ENCODE peak calls at places on chromosomes 2 and 18, in nine cellular contexts. V, W, S, R, T, O, E, H and A are unnamed samples.

GRCh38 chr2:36461039-36461681 is 105.6 kb downstream of the CRIM1 start:
- DNase-seq in E (no peak), V (no peak), R (no peak), S (no peak), T (peak), W (no peak), O (no peak), H (peak), A (peak)

GRCh38 chr2:43221660-43222471 is 4.5 kb downstream of the ZFP36L2 start:
- DNase-seq in O (peak), W (peak), E (peak), R (peak), T (peak), S (peak), H (peak), V (peak), A (peak)

GRCh38 chr18:5152335-5153020 is 44.6 kb downstream of the AKAIN1 start:
- DNase-seq in O (no peak), H (no peak), T (no peak), W (no peak), R (no peak), S (no peak), V (no peak), E (no peak), A (no peak)

GRCh38 chr2:202261531-202261930 is 4.0 kb upstream of the NOP58 start:
- DNase-seq in S (no peak), T (peak), V (no peak), W (peak), H (no peak), E (no peak), R (no peak), O (no peak), A (no peak)

GRCh38 chr18:60064271-60064670 is 164.5 kb downstream of the PMAIP1 start:
- DNase-seq in O (no peak), H (no peak), T (no peak), R (no peak), E (no peak), V (no peak), W (no peak), S (no peak), A (no peak)

GRCh38 chr2:68193144-68193543 is 35.5 kb downstream of the PNO1 start:
- DNase-seq in H (peak), T (no peak), E (no peak), V (no peak), O (no peak), S (no peak), W (no peak), R (no peak), A (no peak)

GRCh38 chr2:156541706-156542105 is 105.5 kb downstream of the GPD2 start:
- DNase-seq in O (no peak), E (no peak), H (no peak), T (no peak), V (no peak), R (no peak), S (no peak), W (no peak), A (peak)

GRCh38 chr2:21667638-21668037 is 543.9 kb downstream of the TDRD15 start:
- DNase-seq in R (no peak), E (no peak), W (no peak), O (no peak), T (no peak), H (no peak), S (no peak), V (no peak), A (no peak)

GRCh38 chr2:18998492-18998891 is 359.9 kb downstream of the OSR1 start:
- DNase-seq in H (no peak), O (no peak), T (no peak), W (no peak), R (no peak), E (no peak), S (no peak), V (no peak), A (peak)

GRCh38 chr2:180980943-180981898 is 816 bp downstream of the UBE2E3 start:
- DNase-seq in R (peak), H (peak), W (peak), E (no peak), S (peak), T (peak), O (peak), V (no peak), A (peak)

GRCh38 chr2:197078535-197078934 is 152.0 kb upstream of the PGAP1 start:
- DNase-seq in V (no peak), H (no peak), E (no peak), O (no peak), S (peak), T (no peak), W (no peak), R (no peak), A (no peak)

GRCh38 chr18:13247506-13247905 is 28.9 kb downstream of the LDLRAD4 start:
- DNase-seq in E (no peak), W (no peak), S (no peak), O (no peak), H (no peak), R (no peak), T (no peak), V (peak), A (no peak)

GRCh38 chr2:85255813-85256581 is 71.8 kb downstream of the TGOLN2 start:
- DNase-seq in E (peak), H (peak), S (no peak), T (peak), V (no peak), R (no peak), O (no peak), W (peak), A (peak)

GRCh38 chr2:18357537-18357936 is 202.9 kb downstream of the RDH14 start:
- DNase-seq in O (no peak), H (no peak), V (no peak), W (no peak), R (no peak), E (no peak), T (no peak), S (no peak), A (no peak)

GRCh38 chr2:20424300-20425290 is 22.3 kb upstream of the RHOB start:
- DNase-seq in O (peak), R (no peak), S (peak), W (peak), E (no peak), T (peak), H (peak), V (peak), A (peak)

GRCh38 chr2:61356958-61357350 is 113.9 kb downstream of the USP34 start:
- DNase-seq in R (no peak), E (no peak), W (peak), T (peak), O (no peak), H (peak), V (no peak), S (no peak), A (no peak)

GRCh38 chr2:213104089-213104902 is 47.1 kb downstream of the IKZF2 start:
- DNase-seq in E (no peak), V (no peak), R (no peak), S (no peak), W (no peak), H (peak), T (no peak), O (no peak), A (no peak)

GRCh38 chr2:104790901-104791495 is 62.9 kb upstream of the POU3F3 start:
- DNase-seq in V (no peak), W (no peak), T (no peak), H (no peak), R (no peak), S (no peak), O (no peak), E (no peak), A (no peak)

GRCh38 chr18:28802546-28802945 is 625.6 kb upstream of the CDH2 start:
- DNase-seq in V (no peak), W (no peak), T (no peak), R (no peak), H (no peak), S (no peak), O (no peak), E (no peak), A (peak)

GRCh38 chr2:54801422-54801821 is 78.0 kb downstream of the EML6 start:
- DNase-seq in R (no peak), O (no peak), S (no peak), E (no peak), V (no peak), H (no peak), T (no peak), W (no peak), A (no peak)

GRCh38 chr2:29528891-29529520 is 392.4 kb downstream of the ALK start:
- DNase-seq in T (peak), V (no peak), H (peak), O (peak), R (no peak), E (no peak), W (peak), S (no peak), A (no peak)

GRCh38 chr2:241597561-241597960 is 39.0 kb downstream of the BOK start:
- DNase-seq in T (no peak), R (no peak), V (no peak), S (no peak), H (no peak), E (no peak), W (no peak), O (no peak), A (no peak)

GRCh38 chr18:7177131-7177744 is 53.7 kb upstream of the LRRC30 start:
- DNase-seq in V (no peak), E (peak), T (peak), H (peak), S (peak), R (no peak), W (peak), O (peak), A (peak)

GRCh38 chr2:64488050-64488974 is 34.4 kb downstream of the LGALSL start:
- DNase-seq in T (peak), V (peak), E (peak), H (peak), S (peak), R (peak), W (peak), O (peak), A (peak)

GRCh38 chr2:239601880-239602279 is 201.1 kb upstream of the HDAC4 start:
- DNase-seq in V (peak), T (no peak), R (peak), H (no peak), S (no peak), E (no peak), O (no peak), W (no peak), A (no peak)

GRCh38 chr2:43368483-43369385 is 142.3 kb upstream of the ZFP36L2 start:
- DNase-seq in R (no peak), V (no peak), E (no peak), H (no peak), W (no peak), S (no peak), O (no peak), T (no peak), A (no peak)

GRCh38 chr2:216590780-216591179 is 42.4 kb upstream of the IGFBP2 start:
- DNase-seq in O (no peak), V (no peak), E (no peak), T (peak), S (no peak), W (peak), H (peak), R (no peak), A (peak)

GRCh38 chr2:128836559-128837100 is 518.0 kb upstream of the HS6ST1 start:
- DNase-seq in O (no peak), R (no peak), E (no peak), V (no peak), T (no peak), W (no peak), S (no peak), H (no peak), A (no peak)

GRCh38 chr2:85802337-85803103 is 48.7 kb downstream of the ATOH8 start:
- DNase-seq in E (no peak), O (no peak), W (no peak), V (peak), R (peak), H (no peak), T (no peak), S (no peak), A (no peak)

GRCh38 chr2:84939426-84940087 is 31.4 kb upstream of the KCMF1 start:
- DNase-seq in W (no peak), O (no peak), E (no peak), H (no peak), V (no peak), T (no peak), S (no peak), R (peak), A (no peak)

GRCh38 chr2:230929381-230930148 is 4.5 kb upstream of the GPR55 start:
- DNase-seq in O (no peak), T (no peak), R (peak), S (no peak), W (no peak), H (no peak), V (peak), E (no peak), A (no peak)

GRCh38 chr2:120486441-120486840 is 140.5 kb downstream of the INHBB start:
- DNase-seq in H (no peak), S (no peak), W (no peak), E (no peak), T (no peak), O (no peak), V (no peak), R (no peak), A (no peak)

GRCh38 chr18:9838144-9838877 is 47.5 kb upstream of the TXNDC2 start:
- DNase-seq in S (no peak), T (no peak), V (no peak), W (peak), E (no peak), R (no peak), H (peak), O (no peak), A (no peak)

GRCh38 chr2:220147590-220147989 is 520.2 kb downstream of the SLC4A3 start:
- DNase-seq in V (no peak), E (no peak), R (no peak), S (no peak), H (no peak), T (peak), W (no peak), O (no peak), A (no peak)

GRCh38 chr2:213069531-213069930 is 81.9 kb downstream of the IKZF2 start:
- DNase-seq in V (no peak), S (no peak), W (no peak), T (no peak), R (no peak), E (no peak), H (no peak), O (no peak), A (no peak)

GRCh38 chr18:22391571-22392359 is 25.9 kb downstream of the CTAGE1 start:
- DNase-seq in T (peak), O (no peak), V (no peak), H (peak), W (peak), S (no peak), E (no peak), R (peak), A (peak)